ENCODE peak calls at places on chromosomes 12 and 14, in four cellular contexts. H is HepG2, C is spleen, S is transverse colon. R is an unnamed sample.

GRCh38 chr12:27052742-27053141 is 29.6 kb downstream of the C12orf71 start:
- DNase-seq in H (no peak), C (no peak), S (no peak), R (no peak)

GRCh38 chr12:19967486-19967885 is 400.9 kb upstream of the PDE3A start:
- DNase-seq in H (no peak), C (no peak), S (no peak), R (no peak)

GRCh38 chr14:24113801-24114535 is 609 bp upstream of the DCAF11 start:
- DNase-seq in H (peak), C (peak), S (peak), R (peak)

GRCh38 chr12:123233505-123234299 is 466 bp downstream of the MTRFR start:
- DNase-seq in H (no peak), C (no peak), S (no peak), R (no peak)

GRCh38 chr12:76197283-76197682 is 112.8 kb upstream of the NAP1L1 start:
- DNase-seq in H (no peak), C (no peak), S (no peak), R (no peak)

GRCh38 chr12:79298511-79298910 is 392.3 kb downstream of the PAWR start:
- DNase-seq in H (no peak), C (no peak), S (no peak), R (no peak)

GRCh38 chr14:59870277-59871165 is at the start of gene RTN1:
- DNase-seq in H (no peak), C (peak), S (peak), R (peak)

GRCh38 chr14:55128386-55129085 is 516 bp upstream of the LGALS3 start:
- DNase-seq in H (no peak), C (no peak), S (no peak), R (no peak)

GRCh38 chr12:124694846-124695497 is 127.6 kb upstream of the NCOR2 start:
- DNase-seq in H (no peak), C (no peak), S (no peak), R (no peak)

GRCh38 chr12:106919910-106920544 is 35.7 kb upstream of the TMEM263 start:
- DNase-seq in H (peak), C (no peak), S (no peak), R (no peak)

GRCh38 chr14:73771848-73772705 is 57.9 kb upstream of the PNMA1 start:
- DNase-seq in H (peak), C (peak), S (peak), R (peak)

GRCh38 chr12:97482153-97482693 is 19.6 kb downstream of the RMST start:
- DNase-seq in H (no peak), C (no peak), S (no peak), R (no peak)

GRCh38 chr12:24661657-24662096 is 287.2 kb downstream of the BCAT1 start:
- DNase-seq in H (peak), C (no peak), S (peak), R (peak)

GRCh38 chr14:65351493-65352224 is 60.9 kb upstream of the FUT8 start:
- DNase-seq in H (no peak), C (no peak), S (no peak), R (no peak)

GRCh38 chr12:87266305-87266704 is 762.9 kb downstream of the C12orf50 start:
- DNase-seq in H (peak), C (no peak), S (no peak), R (no peak)

GRCh38 chr14:47207636-47208035 is 467.8 kb downstream of the MDGA2 start:
- DNase-seq in H (no peak), C (no peak), S (no peak), R (no peak)

GRCh38 chr12:106193404-106194215 is 54.2 kb downstream of the CKAP4 start:
- DNase-seq in H (no peak), C (no peak), S (no peak), R (no peak)

GRCh38 chr14:97410667-97411286 is 613.6 kb downstream of the VRK1 start:
- DNase-seq in H (no peak), C (no peak), S (no peak), R (no peak)

GRCh38 chr12:53100466-53101151 is 2.7 kb upstream of the SOAT2 start:
- DNase-seq in H (no peak), C (no peak), S (no peak), R (no peak)

GRCh38 chr12:69779928-69780327 is 41.3 kb downstream of the RAB3IP start:
- DNase-seq in H (no peak), C (no peak), S (no peak), R (no peak)

GRCh38 chr12:68480526-68480925 is 130.2 kb upstream of the RAP1B start:
- DNase-seq in H (no peak), C (no peak), S (no peak), R (no peak)

GRCh38 chr12:68478516-68479260 is 132.0 kb upstream of the RAP1B start:
- DNase-seq in H (no peak), C (no peak), S (no peak), R (no peak)

GRCh38 chr12:68477906-68478305 is 132.8 kb upstream of the RAP1B start:
- DNase-seq in H (no peak), C (no peak), S (no peak), R (no peak)

GRCh38 chr12:68479832-68480291 is 130.8 kb upstream of the RAP1B start:
- DNase-seq in H (no peak), C (no peak), S (no peak), R (no peak)

GRCh38 chr12:68479261-68479581 is 131.5 kb upstream of the RAP1B start:
- DNase-seq in H (no peak), C (no peak), S (no peak), R (no peak)
- TF ChIP-seq POLR2AphosphoS5 in H (no peak), C (no peak), S (no peak), R (no peak)

GRCh38 chr12:108629156-108629555 is 4.5 kb downstream of the SELPLG start:
- DNase-seq in H (no peak), C (peak), S (peak), R (no peak)
- H3K27ac ChIP-seq in H (no peak), C (peak), S (peak), R (peak)

DNA sequence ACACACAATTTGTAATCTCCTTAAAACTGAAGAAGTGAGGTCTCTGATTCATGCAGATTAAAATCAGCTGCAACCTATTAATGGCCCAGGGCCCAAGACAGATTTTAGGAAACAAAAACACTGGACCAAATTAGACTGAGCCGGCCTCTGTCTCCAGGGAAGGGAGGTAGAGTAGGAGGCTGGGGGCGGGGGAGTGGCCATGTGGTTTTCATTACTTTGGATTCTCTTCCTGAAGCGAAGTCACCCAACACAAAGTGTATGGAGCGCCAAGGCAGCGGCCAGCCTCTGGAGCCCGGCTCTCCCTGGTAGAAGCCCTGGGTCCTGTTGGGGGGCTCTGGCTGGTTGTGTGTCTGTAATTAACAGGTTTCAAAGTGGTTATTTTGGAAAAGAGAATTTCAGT is 282.7 kb downstream of the ZFP36L1 start:
- DNase-seq in H (no peak), C (no peak), S (no peak), R (no peak)
- TF ChIP-seq POLR2AphosphoS5 in H (no peak), C (no peak), S (no peak), R (no peak)

DNA sequence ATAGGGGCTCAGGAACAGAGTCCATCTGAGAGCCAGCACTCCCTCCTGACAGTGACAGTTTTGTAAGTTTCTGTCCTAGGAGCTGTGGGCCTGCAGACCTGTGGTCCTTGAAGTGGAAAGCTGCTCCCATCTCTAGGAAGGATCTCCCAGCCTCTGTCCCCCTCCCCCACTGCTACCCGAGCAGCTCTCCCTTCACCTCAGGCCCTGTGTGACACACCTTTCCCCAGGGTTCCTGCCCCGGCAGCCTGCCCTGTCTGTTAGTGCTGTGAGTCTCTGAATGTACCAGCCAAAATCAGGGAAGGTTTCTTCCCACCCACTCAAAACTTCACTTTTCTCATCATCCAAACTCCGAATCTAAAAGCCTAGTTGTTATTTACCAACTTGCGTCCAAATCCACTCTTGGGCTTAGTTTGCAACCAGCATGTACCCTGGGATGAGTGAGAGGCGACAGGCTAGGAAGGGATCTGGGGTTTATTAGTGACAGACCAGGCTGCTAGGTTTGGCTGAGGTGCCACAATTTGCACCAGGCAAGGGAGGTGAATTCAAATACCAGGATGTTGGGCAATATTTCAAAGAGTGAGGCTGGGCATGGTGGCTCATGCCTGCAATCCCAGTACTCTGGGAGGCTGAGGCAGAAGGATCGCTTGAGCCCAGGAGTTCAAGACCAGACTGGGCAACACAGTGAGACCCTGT is 39.9 kb downstream of the NINJ2 start:
- DNase-seq in H (no peak), C (no peak), S (no peak), R (no peak)
- H3K27ac ChIP-seq in H (peak), C (peak), S (no peak), R (peak)

DNA sequence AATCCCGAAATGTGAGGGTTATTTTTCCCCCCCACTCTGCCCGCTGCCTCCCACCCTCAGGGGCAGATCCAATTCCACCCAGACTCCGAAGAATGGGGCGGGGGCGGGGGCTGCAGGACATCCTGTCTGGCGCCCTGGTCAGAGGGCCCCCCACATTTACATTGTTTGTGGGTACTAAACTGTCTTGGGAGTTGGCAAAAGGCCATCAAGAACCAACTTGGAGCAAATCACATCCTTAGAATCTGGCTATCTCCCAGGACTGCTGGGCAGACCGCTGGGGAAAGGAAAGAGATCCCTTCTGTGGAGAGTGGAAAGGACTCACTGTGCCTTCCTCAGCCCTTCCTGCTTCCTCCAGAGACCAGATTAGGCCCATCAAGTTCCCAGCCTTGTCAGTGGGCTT is 2.4 kb downstream of the EMP1 start:
- DNase-seq in H (no peak), C (no peak), S (no peak), R (no peak)
- TF ChIP-seq POLR2AphosphoS5 in H (no peak), C (no peak), S (no peak), R (peak)